ENCODE peak calls at places on chromosomes 6 and 20, in ten cellular contexts. T is NB4; V is ureter; R is stimulated activated effector memory CD8-positive, alpha-beta T cell treated with anti-CD3 and anti-CD28 coated beads, Interleukin-12 subunit alpha, Interleukin-12 subunit beta, amount 100 ng/mL, for 72 hours; U is nephron progenitor cell; J is A549; G is cardiac fibroblast; M is keratinocyte; K is GM23248; F is pons. P is an unnamed sample.

GRCh38 chr6:31180500-31180899 is 10.0 kb upstream of the POU5F1 start:
- DNase-seq in V (peak), T (no peak), K (no peak), J (no peak), G (peak), F (peak), R (peak), U (no peak), M (no peak), P (peak)

GRCh38 chr20:22567944-22568871 is 16.2 kb downstream of the FOXA2 start:
- DNase-seq in T (no peak), G (no peak), V (peak), U (peak), J (no peak), R (no peak), M (no peak), K (no peak), F (no peak), P (no peak)

GRCh38 chr6:114080891-114081510 is 110.1 kb upstream of the HDAC2 start:
- DNase-seq in J (no peak), U (no peak), F (no peak), K (peak), T (peak), M (no peak), R (no peak), V (no peak), G (peak), P (no peak)

GRCh38 chr6:87789900-87790290 is 87.9 kb upstream of the AKIRIN2 start:
- DNase-seq in M (no peak), U (no peak), F (no peak), K (no peak), G (no peak), V (no peak), R (no peak), T (no peak), J (peak), P (no peak)

GRCh38 chr6:135906542-135906941 is 55.0 kb downstream of the PDE7B start:
- DNase-seq in M (peak), F (no peak), V (no peak), K (peak), G (peak), U (no peak), J (no peak), R (no peak), T (no peak), P (no peak)

GRCh38 chr20:51402201-51402600 is 140.3 kb downstream of the NFATC2 start:
- DNase-seq in M (no peak), U (no peak), V (no peak), G (no peak), J (no peak), T (peak), K (no peak), F (peak), R (no peak), P (peak)

GRCh38 chr20:63552481-63553249 is 1.3 kb upstream of the FNDC11 start:
- DNase-seq in R (no peak), F (no peak), G (no peak), V (no peak), U (no peak), K (no peak), J (no peak), M (peak), T (peak), P (no peak)

GRCh38 chr20:16400249-16400648 is 173.0 kb downstream of the KIF16B start:
- DNase-seq in M (no peak), R (no peak), K (no peak), V (no peak), G (no peak), T (no peak), J (no peak), U (no peak), F (no peak), P (no peak)

GRCh38 chr6:138666636-138667035 is 106.9 kb upstream of the CCDC28A start:
- DNase-seq in T (no peak), F (no peak), M (no peak), U (no peak), R (no peak), V (no peak), G (peak), J (no peak), K (no peak), P (no peak)

GRCh38 chr20:37821691-37822655 is 81.0 kb upstream of the VSTM2L start:
- DNase-seq in R (no peak), J (no peak), F (no peak), U (no peak), M (no peak), T (no peak), V (no peak), G (peak), K (peak), P (no peak)

GRCh38 chr6:109794201-109794926 is 103.3 kb downstream of the FIG4 start:
- DNase-seq in K (peak), J (no peak), M (no peak), T (no peak), V (no peak), U (no peak), R (no peak), G (peak), F (no peak), P (no peak)

GRCh38 chr20:17845701-17846475 is 122.7 kb downstream of the SNX5 start:
- DNase-seq in M (no peak), G (peak), K (peak), F (no peak), J (no peak), T (peak), R (no peak), V (no peak), U (no peak), P (no peak)

GRCh38 chr6:159727717-159728440 is 573 bp downstream of the WTAP start:
- DNase-seq in T (peak), M (no peak), U (no peak), K (peak), F (peak), J (peak), R (no peak), V (peak), G (peak), P (peak)

GRCh38 chr6:116298968-116299367 is 19.2 kb upstream of the TSPYL1 start:
- DNase-seq in R (no peak), U (no peak), M (no peak), V (no peak), F (no peak), G (no peak), J (no peak), T (no peak), K (no peak), P (no peak)

GRCh38 chr6:894274-894673 is 201.3 kb upstream of the EXOC2 start:
- DNase-seq in M (no peak), R (no peak), U (no peak), T (no peak), J (no peak), V (no peak), G (no peak), K (no peak), F (no peak), P (no peak)

GRCh38 chr6:85402922-85403321 is 47.0 kb upstream of the NT5E start:
- DNase-seq in M (peak), F (no peak), U (no peak), K (peak), J (no peak), G (peak), V (no peak), R (no peak), T (no peak), P (no peak)

GRCh38 chr6:73694711-73695411 is 1.1 kb upstream of the CD109 start:
- DNase-seq in G (peak), T (no peak), U (no peak), M (no peak), V (no peak), K (peak), F (peak), R (no peak), J (no peak), P (no peak)

GRCh38 chr6:20487669-20488375 is 46.4 kb upstream of the CDKAL1 start:
- DNase-seq in U (no peak), M (no peak), J (no peak), T (no peak), F (no peak), V (no peak), K (no peak), G (peak), R (no peak), P (no peak)

GRCh38 chr6:159110013-159110412 is 59.2 kb upstream of the FNDC1 start:
- DNase-seq in J (peak), T (peak), V (peak), F (no peak), G (peak), U (peak), M (no peak), R (no peak), K (peak), P (no peak)

GRCh38 chr20:58717278-58718091 is 24.9 kb downstream of the NPEPL1 start:
- DNase-seq in M (no peak), J (no peak), R (no peak), K (no peak), G (no peak), T (peak), U (no peak), F (no peak), V (peak), P (peak)

GRCh38 chr6:107982511-107982910 is 24.5 kb upstream of the SEC63 start:
- DNase-seq in T (no peak), U (no peak), V (no peak), J (no peak), G (no peak), K (no peak), F (no peak), M (no peak), R (no peak), P (no peak)

GRCh38 chr6:14763139-14763538 is 482.7 kb upstream of the JARID2 start:
- DNase-seq in T (no peak), K (peak), M (peak), R (no peak), G (peak), J (peak), V (no peak), F (no peak), U (no peak), P (no peak)

GRCh38 chr6:169252805-169253189 is 849 bp downstream of the THBS2 start:
- DNase-seq in T (no peak), R (no peak), G (peak), M (no peak), J (no peak), V (no peak), K (peak), U (no peak), F (peak), P (peak)

GRCh38 chr20:57678340-57678739 is 31.5 kb downstream of the PMEPA1 start:
- DNase-seq in F (peak), M (no peak), J (no peak), K (no peak), T (no peak), G (no peak), R (no peak), V (no peak), U (no peak), P (no peak)

GRCh38 chr6:125722886-125723285 is 26.5 kb upstream of the HEY2 start:
- DNase-seq in G (no peak), T (no peak), U (no peak), K (no peak), J (no peak), F (no peak), V (no peak), M (no peak), R (no peak), P (no peak)

GRCh38 chr6:107374264-107374663 is 85.1 kb downstream of the PDSS2 start:
- DNase-seq in R (no peak), J (no peak), M (no peak), K (no peak), V (no peak), U (no peak), T (no peak), F (no peak), G (no peak), P (no peak)

GRCh38 chr6:101146389-101146788 is 247.1 kb upstream of the GRIK2 start:
- DNase-seq in V (no peak), U (no peak), F (no peak), R (no peak), M (no peak), J (no peak), K (peak), G (peak), T (no peak), P (no peak)

GRCh38 chr20:13216533-13216932 is 4.5 kb upstream of the ISM1 start:
- DNase-seq in V (no peak), J (no peak), R (no peak), T (no peak), K (no peak), G (no peak), U (no peak), F (no peak), M (no peak), P (no peak)

GRCh38 chr6:53302678-53303360 is 45.9 kb downstream of the ELOVL5 start:
- DNase-seq in R (no peak), M (peak), K (peak), V (no peak), U (no peak), J (no peak), G (peak), F (no peak), T (no peak), P (no peak)

GRCh38 chr20:53736757-53737403 is 143.2 kb upstream of the ZNF217 start:
- DNase-seq in T (peak), G (peak), F (no peak), J (no peak), K (peak), M (no peak), U (no peak), R (no peak), V (no peak), P (no peak)

GRCh38 chr6:156886409-156886808 is 109.2 kb downstream of the ARID1B start:
- DNase-seq in G (peak), R (no peak), F (no peak), V (no peak), T (peak), K (no peak), U (no peak), M (no peak), J (no peak), P (no peak)

GRCh38 chr6:83884523-83884922 is 25.0 kb downstream of the CYB5R4 start:
- DNase-seq in J (peak), T (peak), G (peak), U (no peak), K (peak), M (no peak), F (peak), R (no peak), V (no peak), P (no peak)

GRCh38 chr6:56689114-56689513 is 46.4 kb upstream of the DST start:
- DNase-seq in U (no peak), R (no peak), K (peak), F (no peak), J (no peak), G (no peak), V (no peak), T (no peak), M (no peak), P (no peak)

P was measured in posterior vena cava.